ENCODE peak calls at places on chromosomes 1 and 21, in ten cellular contexts. X is cardiac muscle cell; J is prostate gland; D is heart left ventricle; I is AG04450; P is Panc1; Q is CD8-positive, alpha-beta T cell; V is foreskin fibroblast; M is heart right ventricle; Z is fibroblast of lung. F is an unnamed sample.

GRCh38 chr1:16175610-16176553 is 20.0 kb upstream of the EPHA2 start:
- DNase-seq in P (no peak), Q (no peak), M (peak), Z (peak), D (peak), X (peak), J (peak), V (peak), I (peak), F (no peak)

GRCh38 chr1:186492531-186493291 is 31.8 kb upstream of the PDC start:
- DNase-seq in M (no peak), I (no peak), Q (no peak), X (peak), V (no peak), J (no peak), P (no peak), D (no peak), Z (no peak), F (no peak)

GRCh38 chr1:234531181-234532132 is 52.5 kb upstream of the TARBP1 start:
- DNase-seq in I (no peak), J (peak), Q (no peak), P (no peak), M (peak), X (peak), Z (peak), V (peak), D (peak), F (no peak)

GRCh38 chr1:66137235-66137634 is 344.5 kb downstream of the PDE4B start:
- DNase-seq in I (no peak), P (no peak), D (no peak), X (no peak), V (peak), Z (no peak), J (no peak), Q (no peak), M (no peak), F (no peak)

GRCh38 chr1:7003676-7004075 is 218.4 kb downstream of the CAMTA1 start:
- DNase-seq in D (no peak), I (no peak), M (no peak), X (no peak), J (no peak), Q (no peak), P (no peak), V (no peak), Z (no peak), F (no peak)

GRCh38 chr1:101632548-101633256 is 364.0 kb downstream of the OLFM3 start:
- DNase-seq in J (no peak), Z (no peak), V (no peak), P (no peak), I (no peak), X (no peak), D (no peak), M (no peak), Q (no peak), F (no peak)

GRCh38 chr1:228830185-228830953 is 95.1 kb downstream of the RHOU start:
- DNase-seq in V (no peak), I (no peak), M (peak), P (no peak), Z (no peak), J (peak), Q (no peak), D (peak), X (no peak), F (no peak)

GRCh38 chr1:67645495-67646144 is 39.4 kb upstream of the GADD45A start:
- DNase-seq in Q (no peak), J (no peak), Z (peak), M (peak), D (peak), I (no peak), P (no peak), V (peak), X (peak), F (no peak)

GRCh38 chr1:9529190-9529589 is 10.1 kb upstream of the SLC25A33 start:
- DNase-seq in D (no peak), Q (no peak), I (no peak), X (peak), P (no peak), Z (no peak), J (no peak), M (no peak), V (peak), F (no peak)

GRCh38 chr1:6599141-6599975 is 3.3 kb downstream of the KLHL21 start:
- DNase-seq in D (no peak), Z (peak), I (no peak), M (no peak), X (no peak), J (no peak), V (no peak), P (no peak), Q (no peak), F (no peak)

GRCh38 chr1:101284622-101285218 is 47.9 kb downstream of the S1PR1 start:
- DNase-seq in Z (no peak), M (no peak), I (no peak), P (no peak), Q (no peak), D (no peak), X (no peak), V (no peak), J (no peak), F (no peak)

GRCh38 chr1:62765981-62766380 is 18.0 kb upstream of the ATG4C start:
- DNase-seq in P (no peak), V (no peak), I (no peak), X (no peak), D (no peak), M (no peak), Z (no peak), Q (no peak), J (no peak), F (no peak)

GRCh38 chr1:234281826-234282489 is 91.3 kb upstream of the COA6 start:
- DNase-seq in V (no peak), J (no peak), Z (no peak), M (no peak), P (no peak), X (no peak), I (no peak), Q (no peak), D (no peak), F (no peak)

GRCh38 chr1:201448981-201449380 is 20.0 kb downstream of the PHLDA3 start:
- DNase-seq in Z (no peak), Q (no peak), P (no peak), X (no peak), I (no peak), V (no peak), M (no peak), J (no peak), D (no peak), F (no peak)

GRCh38 chr1:51215169-51215568 is 20.9 kb upstream of the RNF11 start:
- DNase-seq in V (peak), D (no peak), X (no peak), Z (no peak), M (no peak), I (no peak), P (no peak), J (no peak), Q (no peak), F (no peak)

GRCh38 chr1:59266180-59266926 is 30.5 kb upstream of the FGGY start:
- DNase-seq in Q (no peak), P (no peak), I (no peak), M (no peak), V (no peak), X (peak), J (no peak), Z (no peak), D (no peak), F (peak)

GRCh38 chr1:10772711-10773110 is 23.7 kb downstream of the CASZ1 start:
- DNase-seq in D (peak), X (no peak), Z (no peak), Q (no peak), J (no peak), I (no peak), M (no peak), V (no peak), P (no peak), F (no peak)

GRCh38 chr1:204258213-204259115 is 44.7 kb upstream of the GOLT1A start:
- DNase-seq in X (peak), Q (no peak), P (peak), D (peak), Z (peak), J (peak), I (peak), M (peak), V (peak), F (no peak)

GRCh38 chr1:74780600-74780999 is 47.6 kb downstream of the TYW3 start:
- DNase-seq in Z (no peak), D (no peak), X (no peak), Q (no peak), I (no peak), P (no peak), J (no peak), M (no peak), V (no peak), F (no peak)

GRCh38 chr21:44847261-44848056 is 26.0 kb downstream of the PTTG1IP start:
- DNase-seq in Z (no peak), J (no peak), I (no peak), V (no peak), D (no peak), Q (no peak), P (no peak), X (no peak), M (no peak), F (no peak)

GRCh38 chr1:27138368-27138767 is 16.6 kb downstream of the SLC9A1 start:
- DNase-seq in I (no peak), J (no peak), X (no peak), Q (no peak), Z (no peak), D (no peak), P (no peak), M (no peak), V (peak), F (no peak)

GRCh38 chr1:233281711-233282581 is 13.6 kb downstream of the PCNX2 start:
- DNase-seq in I (no peak), J (no peak), Q (no peak), Z (peak), M (no peak), D (no peak), V (no peak), P (no peak), X (peak), F (no peak)

GRCh38 chr1:164823486-164824279 is 264.7 kb downstream of the PBX1 start:
- DNase-seq in P (no peak), V (peak), J (peak), X (peak), Z (peak), M (peak), D (peak), I (peak), Q (no peak), F (no peak)

GRCh38 chr1:234613992-234614584 is 4.1 kb upstream of the IRF2BP2 start:
- DNase-seq in M (no peak), V (peak), Z (peak), Q (no peak), I (no peak), D (no peak), X (peak), J (no peak), P (no peak), F (no peak)

GRCh38 chr1:218322762-218323161 is 22.4 kb upstream of the TGFB2 start:
- DNase-seq in M (no peak), Z (no peak), X (no peak), I (no peak), D (no peak), P (no peak), V (no peak), Q (no peak), J (no peak), F (no peak)

GRCh38 chr1:211258310-211258755 is 833 bp upstream of the RCOR3 start:
- DNase-seq in I (no peak), X (peak), M (peak), Z (peak), D (peak), P (no peak), J (peak), V (peak), Q (peak), F (peak)
- TF ChIP-seq CTCF in I (peak), X (no peak), M (no peak), Z (no peak), D (no peak), P (no peak), J (no peak), V (peak), Q (no peak), F (peak)

DNA sequence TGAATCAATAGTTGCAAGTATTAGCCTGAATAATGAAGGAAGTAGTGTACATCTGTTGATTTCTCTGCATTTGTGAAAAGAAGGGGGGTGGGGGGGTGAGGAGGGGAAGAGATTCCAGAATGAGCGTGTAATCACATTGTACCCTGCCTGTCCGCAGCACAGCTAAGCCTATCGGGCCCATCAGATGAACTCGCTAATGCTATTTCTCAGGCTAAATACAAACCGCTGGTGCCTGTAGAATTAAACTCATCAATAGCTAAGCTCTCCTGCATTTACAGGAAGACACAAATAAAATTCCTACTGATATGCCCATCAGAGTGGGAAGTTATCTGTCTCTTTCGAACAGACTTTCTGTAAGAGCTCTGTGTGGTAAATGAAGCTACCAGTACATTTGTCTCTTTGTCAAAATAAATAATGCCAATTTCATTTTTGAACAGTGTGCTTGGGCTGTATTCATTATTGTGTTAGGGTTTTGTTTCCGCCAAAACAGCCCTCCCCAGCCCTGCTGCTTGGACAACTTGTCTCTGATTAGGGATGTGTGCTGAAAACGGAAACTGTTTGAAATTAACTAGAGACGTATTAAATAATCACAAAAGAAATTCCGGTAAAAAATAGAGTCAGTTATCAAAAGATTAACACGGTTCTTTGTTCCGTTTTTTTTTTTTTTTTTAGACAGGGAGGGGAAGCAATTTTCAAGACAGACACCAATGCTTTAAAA is 305.4 kb downstream of the TTLL7 start:
- DNase-seq in I (no peak), Q (no peak), P (no peak), V (peak), J (no peak), Z (peak), D (no peak), M (no peak), X (peak), F (no peak)
- H3K4me3 ChIP-seq in I (no peak), Q (no peak), P (no peak), V (peak), J (peak), Z (peak), D (no peak), M (peak), X (peak), F (no peak)

GRCh38 chr1:936865-937264 is 13.1 kb downstream of the SAMD11 start:
- DNase-seq in I (no peak), P (no peak), Q (no peak), J (no peak), X (no peak), Z (no peak), V (no peak), M (no peak), D (no peak), F (no peak)

GRCh38 chr1:935751-936231 is 12.1 kb downstream of the SAMD11 start:
- DNase-seq in Q (no peak), X (no peak), J (no peak), P (no peak), D (peak), M (no peak), V (no peak), Z (no peak), I (no peak), F (no peak)

GRCh38 chr1:933603-933940 is 9.8 kb downstream of the SAMD11 start:
- DNase-seq in X (no peak), Q (no peak), D (no peak), I (no peak), P (no peak), J (no peak), Z (no peak), V (no peak), M (no peak), F (no peak)

GRCh38 chr1:936348-936747 is 12.6 kb downstream of the SAMD11 start:
- DNase-seq in D (no peak), Z (no peak), I (no peak), X (no peak), J (no peak), V (no peak), P (no peak), M (no peak), Q (no peak), F (no peak)

GRCh38 chr1:934991-935750 is 11.4 kb downstream of the SAMD11 start:
- DNase-seq in Q (no peak), Z (no peak), X (no peak), D (no peak), V (no peak), J (no peak), I (no peak), M (no peak), P (no peak), F (no peak)
- TF ChIP-seq CTCF in Q (no peak), Z (no peak), X (no peak), D (no peak), V (no peak), J (no peak), I (no peak), M (no peak), P (no peak), F (no peak)

GRCh38 chr1:19457555-19457954 is 27.8 kb downstream of the CAPZB start:
- DNase-seq in J (no peak), D (no peak), X (no peak), V (no peak), Q (no peak), M (no peak), P (no peak), I (no peak), Z (no peak), F (no peak)
- H3K4me3 ChIP-seq in J (no peak), D (no peak), X (no peak), V (no peak), Q (no peak), M (no peak), P (no peak), I (no peak), Z (no peak), F (no peak)

GRCh38 chr1:1055841-1056736 is 18.0 kb downstream of the RNF223 start:
- DNase-seq in I (no peak), D (no peak), V (no peak), Z (no peak), Q (no peak), X (no peak), M (no peak), P (no peak), J (no peak), F (no peak)
- TF ChIP-seq CTCF in I (no peak), D (no peak), V (no peak), Z (no peak), Q (no peak), X (no peak), M (no peak), P (no peak), J (no peak), F (no peak)

DNA sequence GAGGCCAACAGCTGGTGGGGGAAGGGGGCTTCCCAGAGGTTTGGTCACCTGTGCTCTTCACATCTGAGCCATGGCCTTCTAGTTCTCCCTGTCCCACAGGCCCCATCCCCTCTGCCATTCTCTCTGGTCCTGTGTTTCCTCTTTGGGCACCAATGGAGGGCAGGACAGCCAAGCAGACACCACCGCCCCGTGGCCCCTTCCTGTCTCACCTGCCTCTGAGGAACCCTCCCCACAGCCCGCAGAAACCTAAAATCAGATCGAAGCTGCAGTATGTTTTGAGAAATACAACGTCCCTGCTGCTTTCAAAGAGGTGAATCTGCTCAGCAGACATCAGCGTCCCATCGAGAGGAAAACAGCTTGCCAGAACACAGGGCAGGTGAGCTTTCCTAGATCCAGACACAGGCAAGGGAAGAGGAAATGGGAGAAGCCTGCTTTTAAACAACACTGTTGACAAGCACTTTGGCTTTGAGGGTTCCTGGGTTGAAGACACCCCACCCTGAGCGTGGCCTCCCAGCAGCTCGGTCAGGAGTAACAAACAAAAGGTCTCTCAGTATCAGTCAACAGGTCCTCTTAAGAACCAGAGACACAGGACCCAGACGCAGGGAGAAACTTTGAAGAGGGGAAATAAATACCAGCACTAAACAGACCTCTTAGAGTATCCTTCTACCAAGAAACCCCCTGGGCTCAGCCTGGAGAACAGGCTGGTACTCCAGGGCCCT is 2.3 kb downstream of the PANK4 start:
- DNase-seq in X (no peak), V (no peak), I (no peak), P (no peak), D (no peak), Z (no peak), M (no peak), J (no peak), Q (peak), F (no peak)
- H3K4me3 ChIP-seq in X (no peak), V (no peak), I (peak), P (peak), D (no peak), Z (no peak), M (peak), J (no peak), Q (peak), F (peak)

GRCh38 chr1:155648207-155649147 is 38.5 kb downstream of the MSTO1 start:
- DNase-seq in Q (no peak), M (peak), V (peak), J (peak), I (peak), P (no peak), X (peak), Z (peak), D (no peak), F (no peak)
- TF ChIP-seq CTCF in Q (no peak), M (peak), V (peak), J (no peak), I (peak), P (peak), X (peak), Z (peak), D (peak), F (no peak)

GRCh38 chr1:227356582-227357228 is 38.4 kb upstream of the CDC42BPA start:
- DNase-seq in Q (no peak), Z (no peak), V (no peak), I (no peak), P (no peak), D (no peak), X (peak), J (no peak), M (no peak), F (no peak)

GRCh38 chr1:227355542-227356270 is 37.4 kb upstream of the CDC42BPA start:
- DNase-seq in J (no peak), V (no peak), Z (no peak), X (no peak), I (no peak), D (no peak), Q (no peak), M (no peak), P (no peak), F (no peak)

GRCh38 chr1:227353186-227353585 is 34.9 kb upstream of the CDC42BPA start:
- DNase-seq in P (no peak), M (no peak), J (no peak), X (no peak), Q (no peak), V (no peak), Z (no peak), I (no peak), D (no peak), F (no peak)

GRCh38 chr1:227358079-227358358 is 39.7 kb upstream of the CDC42BPA start:
- DNase-seq in D (no peak), Q (no peak), V (no peak), J (no peak), M (no peak), Z (no peak), P (no peak), X (no peak), I (no peak), F (no peak)

DNA sequence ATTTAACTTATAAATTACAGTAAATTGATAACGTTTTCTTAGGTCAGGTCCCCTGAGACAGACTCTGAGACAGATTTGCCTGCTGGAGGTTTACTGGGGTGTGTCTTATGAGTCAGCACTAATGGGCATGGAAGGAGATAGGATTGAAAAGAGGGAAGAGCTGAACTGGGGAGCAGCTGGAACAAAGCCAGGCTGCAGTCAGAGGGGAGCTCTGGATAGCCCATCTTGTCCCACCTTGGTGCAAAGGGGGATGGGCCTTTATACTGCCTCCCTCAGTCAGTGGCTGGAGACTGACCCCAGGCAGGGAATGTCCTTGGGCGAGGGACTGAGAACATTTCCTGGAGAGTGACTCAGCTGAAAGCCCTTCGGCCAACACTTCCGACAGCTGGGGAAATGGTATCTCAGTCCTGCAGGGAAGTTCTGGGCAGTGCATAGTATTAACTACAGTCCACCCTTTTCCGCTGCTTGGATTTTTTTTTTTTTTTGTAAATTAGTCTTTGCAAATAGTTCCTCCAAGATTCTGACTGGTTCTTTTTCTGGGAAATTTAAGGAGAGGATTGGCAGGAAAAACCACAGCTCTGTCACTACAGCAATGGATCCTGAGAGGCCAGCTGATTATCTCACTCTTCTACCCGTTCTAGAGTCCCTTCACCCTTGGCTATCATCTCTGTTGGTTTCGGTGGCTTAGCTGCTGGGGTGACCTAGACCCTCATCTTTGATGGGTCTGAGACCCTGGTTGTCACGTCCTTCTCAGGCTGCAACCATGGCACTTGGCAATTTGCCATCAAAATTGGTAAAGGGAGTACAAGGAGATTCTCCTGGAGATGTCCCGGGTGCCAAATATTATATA is 39.2 kb upstream of the CDC42BPA start:
- DNase-seq in P (peak), Z (peak), Q (no peak), X (peak), M (peak), J (no peak), D (peak), I (peak), V (peak), F (no peak)
- H3K4me3 ChIP-seq in P (no peak), Z (no peak), Q (no peak), X (no peak), M (no peak), J (no peak), D (no peak), I (no peak), V (no peak), F (no peak)